ENCODE peak calls at places on chromosomes 4 and X, in nine cellular contexts. One of them, this sample, is unnamed.
A peak's percentile ranks its signal among the peaks of the same experiment; 100 is the strongest.

GRCh38 chr4:7291372-7292135 is 99.2 kb downstream of the SORCS2 start:
- DNase-seq in PC-3: no peak
- DNase-seq in BJ: no peak
- DNase-seq in B cell: no peak
- DNase-seq in fibroblast of villous mesenchyme: peak; percentile 22
- DNase-seq in left ventricle myocardium inferior: peak; percentile 71
- DNase-seq in ovary: peak; percentile 37
- DNase-seq in pancreas: no peak
- DNase-seq in esophagus squamous epithelium: no peak
- DNase-seq in this sample: no peak

GRCh38 chr4:27318740-27319139 is 458.1 kb downstream of the STIM2 start:
- DNase-seq in PC-3: peak; percentile 54
- DNase-seq in pancreas: no peak
- DNase-seq in ovary: no peak
- DNase-seq in B cell: peak; percentile 11
- DNase-seq in esophagus squamous epithelium: no peak
- DNase-seq in BJ: no peak
- DNase-seq in left ventricle myocardium inferior: no peak
- DNase-seq in fibroblast of villous mesenchyme: peak; percentile 10
- DNase-seq in this sample: no peak

GRCh38 chr4:75921910-75922309 is 18.9 kb downstream of the NAAA start:
- DNase-seq in BJ: no peak
- DNase-seq in left ventricle myocardium inferior: no peak
- DNase-seq in ovary: no peak
- DNase-seq in esophagus squamous epithelium: no peak
- DNase-seq in pancreas: no peak
- DNase-seq in B cell: no peak
- DNase-seq in PC-3: no peak
- DNase-seq in fibroblast of villous mesenchyme: no peak
- DNase-seq in this sample: no peak

GRCh38 chr4:105560488-105560887 is 8.1 kb downstream of the ARHGEF38 start:
- DNase-seq in fibroblast of villous mesenchyme: peak; percentile 7
- DNase-seq in PC-3: no peak
- DNase-seq in pancreas: no peak
- DNase-seq in ovary: no peak
- DNase-seq in left ventricle myocardium inferior: no peak
- DNase-seq in BJ: no peak
- DNase-seq in esophagus squamous epithelium: no peak
- DNase-seq in B cell: no peak
- DNase-seq in this sample: no peak

GRCh38 chr4:28117067-28117756 is 1256.6 kb downstream of the STIM2 start:
- DNase-seq in B cell: no peak
- DNase-seq in ovary: no peak
- DNase-seq in BJ: no peak
- DNase-seq in PC-3: no peak
- DNase-seq in esophagus squamous epithelium: no peak
- DNase-seq in pancreas: no peak
- DNase-seq in left ventricle myocardium inferior: no peak
- DNase-seq in fibroblast of villous mesenchyme: no peak
- DNase-seq in this sample: no peak

GRCh38 chrX:107454302-107454701 is 4.8 kb downstream of the FRMPD3 start:
- DNase-seq in pancreas: no peak
- DNase-seq in ovary: no peak
- DNase-seq in fibroblast of villous mesenchyme: no peak
- DNase-seq in left ventricle myocardium inferior: no peak
- DNase-seq in PC-3: peak; percentile 72
- DNase-seq in BJ: no peak
- DNase-seq in esophagus squamous epithelium: no peak
- DNase-seq in B cell: no peak
- DNase-seq in this sample: no peak

GRCh38 chr4:169253087-169253675 is 17.6 kb downstream of the SH3RF1 start:
- DNase-seq in esophagus squamous epithelium: no peak
- DNase-seq in left ventricle myocardium inferior: no peak
- DNase-seq in B cell: no peak
- DNase-seq in ovary: no peak
- DNase-seq in fibroblast of villous mesenchyme: no peak
- DNase-seq in pancreas: no peak
- DNase-seq in BJ: no peak
- DNase-seq in PC-3: no peak
- DNase-seq in this sample: no peak

GRCh38 chr4:160180206-160180605 is 1077.3 kb downstream of the RAPGEF2 start:
- DNase-seq in B cell: no peak
- DNase-seq in PC-3: peak; percentile 55
- DNase-seq in pancreas: no peak
- DNase-seq in left ventricle myocardium inferior: no peak
- DNase-seq in BJ: peak; percentile 6
- DNase-seq in ovary: no peak
- DNase-seq in esophagus squamous epithelium: no peak
- DNase-seq in fibroblast of villous mesenchyme: no peak
- DNase-seq in this sample: no peak

GRCh38 chr4:185564355-185564754 is 29.0 kb upstream of the PDLIM3 start:
- DNase-seq in left ventricle myocardium inferior: no peak
- DNase-seq in esophagus squamous epithelium: no peak
- DNase-seq in ovary: no peak
- DNase-seq in fibroblast of villous mesenchyme: no peak
- DNase-seq in PC-3: no peak
- DNase-seq in B cell: no peak
- DNase-seq in BJ: no peak
- DNase-seq in pancreas: no peak
- DNase-seq in this sample: no peak

GRCh38 chr4:176999943-177000543 is 207.3 kb upstream of the VEGFC start:
- DNase-seq in ovary: no peak
- DNase-seq in B cell: no peak
- DNase-seq in BJ: no peak
- DNase-seq in esophagus squamous epithelium: no peak
- DNase-seq in left ventricle myocardium inferior: no peak
- DNase-seq in fibroblast of villous mesenchyme: no peak
- DNase-seq in pancreas: no peak
- DNase-seq in PC-3: peak; percentile 90
- DNase-seq in this sample: no peak

GRCh38 chrX:40411350-40412111 is 169.2 kb upstream of the ATP6AP2 start:
- DNase-seq in ovary: no peak
- DNase-seq in fibroblast of villous mesenchyme: no peak
- DNase-seq in left ventricle myocardium inferior: no peak
- DNase-seq in esophagus squamous epithelium: no peak
- DNase-seq in pancreas: no peak
- DNase-seq in B cell: no peak
- DNase-seq in BJ: no peak
- DNase-seq in PC-3: no peak
- DNase-seq in this sample: no peak

GRCh38 chrX:18119856-18120255 is 100.8 kb downstream of the BEND2 start:
- DNase-seq in esophagus squamous epithelium: no peak
- DNase-seq in BJ: no peak
- DNase-seq in PC-3: peak; percentile 31
- DNase-seq in fibroblast of villous mesenchyme: no peak
- DNase-seq in B cell: no peak
- DNase-seq in left ventricle myocardium inferior: no peak
- DNase-seq in pancreas: no peak
- DNase-seq in ovary: no peak
- DNase-seq in this sample: no peak

GRCh38 chr4:68658672-68659071 is 11.8 kb downstream of the UGT2B15 start:
- DNase-seq in pancreas: no peak
- DNase-seq in BJ: no peak
- DNase-seq in left ventricle myocardium inferior: no peak
- DNase-seq in PC-3: no peak
- DNase-seq in ovary: no peak
- DNase-seq in esophagus squamous epithelium: no peak
- DNase-seq in B cell: no peak
- DNase-seq in fibroblast of villous mesenchyme: no peak
- DNase-seq in this sample: no peak

GRCh38 chrX:53080628-53081580 is 1.3 kb upstream of the TSPYL2 start:
- DNase-seq in esophagus squamous epithelium: no peak
- DNase-seq in left ventricle myocardium inferior: no peak
- DNase-seq in BJ: no peak
- DNase-seq in fibroblast of villous mesenchyme: peak; percentile 37
- DNase-seq in PC-3: no peak
- DNase-seq in pancreas: no peak
- DNase-seq in B cell: no peak
- DNase-seq in ovary: no peak
- DNase-seq in this sample: peak; percentile 29

GRCh38 chrX:68693481-68694410 is 46.3 kb downstream of the STARD8 start:
- DNase-seq in left ventricle myocardium inferior: peak; percentile 86
- DNase-seq in fibroblast of villous mesenchyme: peak; percentile 35
- DNase-seq in B cell: peak; percentile 8
- DNase-seq in pancreas: peak; percentile 78
- DNase-seq in BJ: no peak
- DNase-seq in esophagus squamous epithelium: no peak
- DNase-seq in ovary: peak; percentile 80
- DNase-seq in PC-3: peak; percentile 29
- DNase-seq in this sample: no peak

GRCh38 chr4:8648816-8649630 is 56.5 kb downstream of the CPZ start:
- DNase-seq in BJ: no peak
- DNase-seq in left ventricle myocardium inferior: no peak
- DNase-seq in fibroblast of villous mesenchyme: no peak
- DNase-seq in pancreas: no peak
- DNase-seq in PC-3: no peak
- DNase-seq in B cell: no peak
- DNase-seq in ovary: no peak
- DNase-seq in esophagus squamous epithelium: no peak
- DNase-seq in this sample: peak; percentile 58

GRCh38 chrX:134459683-134460004 is 321 bp upstream of the HPRT1 start:
- DNase-seq in esophagus squamous epithelium: no peak
- DNase-seq in left ventricle myocardium inferior: no peak
- DNase-seq in pancreas: no peak
- DNase-seq in BJ: no peak
- DNase-seq in fibroblast of villous mesenchyme: no peak
- DNase-seq in ovary: no peak
- DNase-seq in B cell: no peak
- DNase-seq in PC-3: no peak
- DNase-seq in this sample: no peak

GRCh38 chr4:26131711-26132110 is 189.1 kb upstream of the RBPJ start:
- DNase-seq in B cell: no peak
- DNase-seq in ovary: no peak
- DNase-seq in pancreas: no peak
- DNase-seq in left ventricle myocardium inferior: no peak
- DNase-seq in BJ: no peak
- DNase-seq in esophagus squamous epithelium: no peak
- DNase-seq in PC-3: no peak
- DNase-seq in fibroblast of villous mesenchyme: no peak
- DNase-seq in this sample: no peak

DNA sequence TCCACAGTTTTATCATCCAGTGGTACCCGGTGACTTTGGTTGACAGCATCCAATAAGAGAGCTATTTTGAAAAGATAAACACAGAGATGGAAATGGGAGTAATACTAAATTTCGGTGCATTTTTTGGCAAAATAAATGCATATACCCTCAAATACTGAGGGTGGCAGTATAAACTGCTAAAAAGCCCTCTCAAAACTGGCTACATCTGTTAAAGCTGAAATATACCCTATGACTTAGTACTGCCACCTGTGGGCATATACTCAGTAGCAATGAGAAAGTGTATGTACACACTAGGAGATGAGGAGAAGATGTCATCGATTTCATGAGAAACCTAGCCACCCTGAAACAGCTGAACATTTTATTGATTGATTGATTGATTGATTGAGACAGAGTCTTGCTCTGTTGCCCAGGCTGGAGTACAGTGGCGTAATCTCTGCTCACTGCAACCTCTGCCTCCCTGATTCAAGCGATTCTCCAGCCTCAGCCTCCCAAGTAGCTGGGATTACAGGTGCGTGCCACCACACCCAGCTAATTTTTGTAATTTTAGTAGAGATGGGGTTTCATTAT is 12.2 kb upstream of the TMEM128 start:
- DNase-seq in ovary: no peak
- DNase-seq in B cell: peak; percentile 29
- DNase-seq in left ventricle myocardium inferior: no peak
- DNase-seq in PC-3: peak; percentile 74
- DNase-seq in fibroblast of villous mesenchyme: peak; percentile 69
- DNase-seq in pancreas: no peak
- DNase-seq in esophagus squamous epithelium: no peak
- DNase-seq in BJ: no peak
- DNase-seq in this sample: no peak
- TF ChIP-seq CTCF in ovary: no peak
- TF ChIP-seq CTCF in B cell: peak; percentile 59
- TF ChIP-seq CTCF in left ventricle myocardium inferior: no peak
- TF ChIP-seq CTCF in PC-3: peak; percentile 71
- TF ChIP-seq CTCF in fibroblast of villous mesenchyme: peak; percentile 51
- TF ChIP-seq CTCF in pancreas: no peak
- TF ChIP-seq CTCF in esophagus squamous epithelium: peak; percentile 15
- TF ChIP-seq CTCF in BJ: peak; percentile 50
- TF ChIP-seq CTCF in this sample: peak; percentile 61

GRCh38 chrX:21708116-21708515 is 49.8 kb downstream of the SMPX start:
- DNase-seq in PC-3: peak; percentile 4
- DNase-seq in B cell: no peak
- DNase-seq in fibroblast of villous mesenchyme: no peak
- DNase-seq in ovary: no peak
- DNase-seq in BJ: no peak
- DNase-seq in pancreas: no peak
- DNase-seq in left ventricle myocardium inferior: no peak
- DNase-seq in esophagus squamous epithelium: no peak
- DNase-seq in this sample: no peak
- TF ChIP-seq CTCF in PC-3: peak; percentile 49
- TF ChIP-seq CTCF in B cell: no peak
- TF ChIP-seq CTCF in fibroblast of villous mesenchyme: peak; percentile 32
- TF ChIP-seq CTCF in ovary: no peak
- TF ChIP-seq CTCF in BJ: no peak
- TF ChIP-seq CTCF in pancreas: no peak
- TF ChIP-seq CTCF in left ventricle myocardium inferior: no peak
- TF ChIP-seq CTCF in esophagus squamous epithelium: no peak
- TF ChIP-seq CTCF in this sample: peak; percentile 24

DNA sequence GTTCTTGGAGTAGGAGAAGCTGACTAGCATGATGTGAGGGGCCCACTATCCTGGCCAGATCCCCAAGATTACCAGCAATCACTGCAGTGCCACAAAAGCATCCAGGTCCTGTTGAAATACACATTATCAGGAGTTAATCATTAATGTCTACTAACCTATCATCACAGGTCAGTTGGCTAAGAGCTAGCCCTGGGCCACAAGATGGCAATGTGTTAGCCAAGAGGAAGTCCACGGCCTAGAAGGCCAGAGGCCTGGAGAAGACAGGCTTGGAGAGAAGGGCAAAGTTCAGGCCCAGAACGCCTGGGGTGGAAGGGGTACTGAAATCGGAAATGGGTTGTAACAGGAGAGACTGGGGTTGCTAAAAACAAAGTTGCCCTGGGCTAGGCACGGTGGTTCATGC is 19.9 kb upstream of the KIAA1210 start:
- DNase-seq in B cell: no peak
- DNase-seq in left ventricle myocardium inferior: no peak
- DNase-seq in ovary: no peak
- DNase-seq in BJ: no peak
- DNase-seq in pancreas: no peak
- DNase-seq in fibroblast of villous mesenchyme: no peak
- DNase-seq in PC-3: no peak
- DNase-seq in esophagus squamous epithelium: no peak
- DNase-seq in this sample: no peak
- TF ChIP-seq CTCF in B cell: no peak
- TF ChIP-seq CTCF in left ventricle myocardium inferior: no peak
- TF ChIP-seq CTCF in ovary: no peak
- TF ChIP-seq CTCF in BJ: no peak
- TF ChIP-seq CTCF in pancreas: no peak
- TF ChIP-seq CTCF in fibroblast of villous mesenchyme: no peak
- TF ChIP-seq CTCF in PC-3: no peak
- TF ChIP-seq CTCF in esophagus squamous epithelium: no peak
- TF ChIP-seq CTCF in this sample: no peak

DNA sequence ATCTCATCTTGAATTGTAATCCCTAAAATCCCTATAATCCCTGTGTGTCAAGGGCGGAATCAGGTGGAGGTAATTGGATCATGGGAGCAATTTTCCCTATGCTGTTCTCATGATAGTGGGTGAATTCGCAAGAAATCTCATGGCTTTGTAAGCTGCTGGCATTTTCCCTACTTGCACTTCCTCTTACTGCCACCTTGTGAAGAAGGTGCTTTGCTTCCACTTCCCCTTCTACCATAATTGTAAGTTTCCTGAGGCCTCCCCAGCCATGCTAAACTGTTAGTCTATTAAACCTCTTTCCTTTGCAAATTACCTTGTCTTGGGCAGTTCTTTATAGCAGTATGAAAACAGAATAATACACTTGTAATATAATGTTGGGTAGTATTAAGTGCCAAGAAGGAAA is 1087.4 kb upstream of the SLIT2 start:
- DNase-seq in pancreas: no peak
- DNase-seq in esophagus squamous epithelium: no peak
- DNase-seq in left ventricle myocardium inferior: no peak
- DNase-seq in fibroblast of villous mesenchyme: no peak
- DNase-seq in ovary: no peak
- DNase-seq in BJ: no peak
- DNase-seq in PC-3: no peak
- DNase-seq in B cell: no peak
- DNase-seq in this sample: no peak
- TF ChIP-seq CTCF in pancreas: no peak
- TF ChIP-seq CTCF in esophagus squamous epithelium: no peak
- TF ChIP-seq CTCF in left ventricle myocardium inferior: no peak
- TF ChIP-seq CTCF in fibroblast of villous mesenchyme: no peak
- TF ChIP-seq CTCF in ovary: no peak
- TF ChIP-seq CTCF in BJ: no peak
- TF ChIP-seq CTCF in PC-3: no peak
- TF ChIP-seq CTCF in B cell: no peak
- TF ChIP-seq CTCF in this sample: no peak